ENCODE peak calls at places on chromosomes 6 and 20, in four cellular contexts. R is AG10803, Y is neural progenitor cell, Z is upper lobe of left lung. A is an unnamed sample.

GRCh38 chr6:161435426-161436065 is 161.7 kb upstream of the AGPAT4 start:
- DNase-seq in Y (no peak), Z (no peak), R (peak; percentile 29), A (no peak)

GRCh38 chr6:113381957-113382356 is 475.2 kb upstream of the MARCKS start:
- DNase-seq in Y (no peak), R (peak; percentile 82), Z (no peak), A (no peak)

GRCh38 chr20:60470366-60470765 is 512.1 kb downstream of the CDH26 start:
- DNase-seq in Z (no peak), Y (no peak), R (no peak), A (no peak)

GRCh38 chr6:167791780-167792478 is 34.8 kb upstream of the AFDN start:
- DNase-seq in Z (no peak), R (no peak), Y (no peak), A (no peak)

GRCh38 chr6:34529665-34530327 is 26.3 kb downstream of the SPDEF start:
- DNase-seq in Z (peak; percentile 34), Y (no peak), R (no peak), A (no peak)

GRCh38 chr6:139240161-139241010 is 51.4 kb downstream of the TXLNB start:
- DNase-seq in Z (no peak), Y (no peak), R (peak; percentile 78), A (peak; percentile 56)

GRCh38 chr6:22025468-22026159 is 271.2 kb downstream of the PRL start:
- DNase-seq in R (peak; percentile 60), Y (peak; percentile 87), Z (no peak), A (peak; percentile 39)

GRCh38 chr6:73421534-73421933 is 26.9 kb downstream of the DDX43 start:
- DNase-seq in Y (no peak), Z (no peak), R (no peak), A (no peak)

GRCh38 chr6:338815-339262 is 46.6 kb downstream of the DUSP22 start:
- DNase-seq in Z (no peak), Y (no peak), R (no peak), A (no peak)

GRCh38 chr20:46243707-46244628 is 64.3 kb downstream of the CDH22 start:
- DNase-seq in Y (no peak), R (peak; percentile 3), Z (no peak), A (no peak)

DNA sequence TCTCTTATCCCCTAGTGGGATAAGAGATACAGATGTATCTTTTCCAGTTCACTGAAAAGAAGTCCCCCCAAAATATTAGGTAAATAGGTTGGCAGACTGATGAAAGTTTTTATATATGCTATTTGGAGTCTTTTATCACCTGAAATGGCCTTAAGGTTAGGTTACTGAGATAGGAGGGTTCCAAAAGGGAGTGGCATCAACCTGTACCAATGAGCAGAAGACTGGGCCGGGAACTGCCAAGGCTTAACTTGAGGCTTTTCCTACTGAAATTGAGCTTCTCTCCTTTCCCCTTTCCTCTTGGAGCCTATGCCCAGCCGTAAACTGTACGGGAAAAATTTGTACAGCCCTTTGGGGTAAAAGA is 42.0 kb downstream of the EIF2S2 start:
- DNase-seq in R (no peak), Y (no peak), Z (no peak), A (no peak)
- TF ChIP-seq CTCF in R (no peak), Y (no peak), Z (no peak), A (no peak)

DNA sequence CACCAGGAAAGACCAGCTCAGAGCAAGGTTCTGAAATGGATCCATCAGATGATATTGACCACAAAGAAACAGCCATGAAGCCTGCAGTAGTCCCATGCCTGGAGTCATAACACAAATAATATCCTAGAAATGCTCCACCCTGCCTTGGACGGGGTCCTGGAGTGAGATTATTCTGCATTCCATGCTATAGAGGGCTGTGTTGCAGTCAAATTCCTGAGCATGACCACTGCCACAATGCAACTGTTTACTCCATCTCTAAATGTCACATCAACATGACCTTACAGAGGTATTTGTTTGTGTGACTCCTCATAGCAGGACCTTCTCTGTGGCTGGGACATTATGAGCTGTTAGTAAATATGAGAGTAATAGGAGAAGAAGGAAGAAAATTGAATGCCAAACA is 257.5 kb upstream of the TCF21 start:
- DNase-seq in Y (no peak), R (peak; percentile 71), Z (no peak), A (no peak)
- TF ChIP-seq CTCF in Y (peak; percentile 6), R (peak; percentile 49), Z (no peak), A (no peak)

GRCh38 chr6:31922942-31923341 is 4.6 kb upstream of the C2 start:
- DNase-seq in Z (no peak), R (no peak), Y (peak; percentile 39), A (no peak)
- TF ChIP-seq CTCF in Z (peak; percentile 22), R (peak; percentile 21), Y (peak; percentile 36), A (no peak)

DNA sequence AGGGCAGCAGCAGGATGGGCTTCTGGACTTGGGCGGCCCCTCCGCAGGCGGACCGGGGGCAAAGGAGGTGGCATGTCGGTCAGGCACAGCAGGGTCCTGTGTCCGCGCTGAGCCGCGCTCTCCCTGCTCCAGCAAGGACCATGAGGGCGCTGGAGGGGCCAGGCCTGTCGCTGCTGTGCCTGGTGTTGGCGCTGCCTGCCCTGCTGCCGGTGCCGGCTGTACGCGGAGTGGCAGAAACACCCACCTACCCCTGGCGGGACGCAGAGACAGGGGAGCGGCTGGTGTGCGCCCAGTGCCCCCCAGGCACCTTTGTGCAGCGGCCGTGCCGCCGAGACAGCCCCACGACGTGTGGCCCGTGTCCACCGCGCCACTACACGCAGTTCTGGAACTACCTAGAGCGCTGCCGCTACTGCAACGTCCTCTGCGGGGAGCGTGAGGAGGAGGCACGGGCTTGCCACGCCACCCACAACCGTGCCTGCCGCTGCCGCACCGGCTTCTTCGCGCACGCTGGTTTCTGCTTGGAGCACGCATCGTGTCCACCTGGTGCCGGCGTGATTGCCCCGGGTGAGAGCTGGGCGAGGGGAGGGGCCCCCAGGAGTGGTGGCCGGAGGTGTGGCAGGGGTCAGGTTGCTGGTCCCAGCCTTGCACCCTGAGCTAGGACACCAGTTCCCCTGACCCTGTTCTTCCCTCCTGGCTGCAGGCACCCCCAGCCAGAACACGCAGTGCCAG is at the start of gene TNFRSF6B:
- DNase-seq in R (no peak), Y (no peak), Z (peak; percentile 86), A (no peak)
- TF ChIP-seq CTCF in R (no peak), Y (no peak), Z (no peak), A (no peak)

GRCh38 chr6:20946037-20946436 is 411.8 kb downstream of the CDKAL1 start:
- DNase-seq in Y (no peak), R (peak; percentile 49), Z (no peak), A (no peak)
- TF ChIP-seq CTCF in Y (peak; percentile 13), R (no peak), Z (no peak), A (no peak)

GRCh38 chr6:1820714-1821113 is 211.0 kb downstream of the FOXC1 start:
- DNase-seq in Z (no peak), Y (no peak), R (no peak), A (no peak)
- TF ChIP-seq CTCF in Z (no peak), Y (no peak), R (no peak), A (no peak)